ENCODE peak calls at places on chromosome 21, in four cellular contexts. V is islet precursor cell, S is dorsolateral prefrontal cortex, Z is RWPE1. N is an unnamed sample.

GRCh38 chr21:39385299-39386145 is 36.6 kb upstream of the HMGN1 start:
- DNase-seq in V (peak), S (peak), Z (no peak), N (peak)

GRCh38 chr21:46585191-46585953 is 19.5 kb downstream of the S100B start:
- DNase-seq in V (no peak), S (no peak), Z (peak), N (no peak)

GRCh38 chr21:37917612-37918011 is 1.4 kb upstream of the KCNJ6 start:
- DNase-seq in V (no peak), S (no peak), Z (peak), N (no peak)

GRCh38 chr21:17270234-17270633 is 242.6 kb upstream of the CXADR start:
- DNase-seq in V (peak), S (peak), Z (peak), N (no peak)

GRCh38 chr21:28518620-28519019 is 474.1 kb downstream of the LTN1 start:
- DNase-seq in V (no peak), S (no peak), Z (no peak), N (no peak)

GRCh38 chr21:44303490-44303981 is 3.7 kb downstream of the PFKL start:
- DNase-seq in V (no peak), S (no peak), Z (no peak), N (no peak)

GRCh38 chr21:18646114-18646513 is 242.5 kb upstream of the TMPRSS15 start:
- DNase-seq in V (no peak), S (no peak), Z (no peak), N (no peak)

GRCh38 chr21:29378814-29379213 is 80.1 kb downstream of the BACH1 start:
- DNase-seq in V (no peak), S (no peak), Z (no peak), N (no peak)

GRCh38 chr21:45737485-45738166 is 94.1 kb downstream of the PCBP3 start:
- DNase-seq in V (no peak), S (no peak), Z (no peak), N (no peak)

N was measured in occipital lobe.